ENCODE peak calls at places on chromosomes 13 and 19, in ten cellular contexts. G is glutamatergic neuron, O is PC-3, X is fibroblast of mammary gland, P is H9, H is Peyer's patch, J is body of pancreas, W is left ventricle myocardium inferior, T is neural crest cell, Y is adrenal gland. L is an unnamed sample.

GRCh38 chr13:75236774-75237173 is 245.2 kb downstream of the TBC1D4 start:
- DNase-seq in G (no peak), O (peak), X (peak), P (no peak), H (no peak), J (no peak), W (no peak), T (no peak), Y (no peak), L (no peak)

GRCh38 chr13:78596701-78597550 is 6.4 kb downstream of the POU4F1 start:
- DNase-seq in G (no peak), O (no peak), X (no peak), P (peak), H (no peak), J (no peak), W (no peak), T (no peak), Y (no peak), L (no peak)

GRCh38 chr19:13262450-13262849 is 112.2 kb downstream of the IER2 start:
- DNase-seq in G (no peak), O (peak), X (peak), P (no peak), H (no peak), J (peak), W (no peak), T (no peak), Y (peak), L (no peak)

GRCh38 chr19:57813919-57814504 is 701 bp downstream of the ZNF552 start:
- DNase-seq in G (no peak), O (peak), X (no peak), P (no peak), H (no peak), J (no peak), W (no peak), T (no peak), Y (no peak), L (no peak)

GRCh38 chr19:53394522-53394973 is 401 bp upstream of the ZNF765 start:
- DNase-seq in G (peak), O (peak), X (peak), P (peak), H (no peak), J (peak), W (peak), T (no peak), Y (peak), L (peak)

GRCh38 chr13:31614704-31615103 is 124.6 kb upstream of the RXFP2 start:
- DNase-seq in G (no peak), O (no peak), X (no peak), P (no peak), H (no peak), J (no peak), W (no peak), T (no peak), Y (no peak), L (no peak)

GRCh38 chr13:50685491-50685890 is 158.0 kb downstream of the DLEU7 start:
- DNase-seq in G (no peak), O (peak), X (peak), P (no peak), H (no peak), J (peak), W (peak), T (no peak), Y (peak), L (no peak)

GRCh38 chr19:12788682-12789097 is 2.6 kb upstream of the JUNB start:
- DNase-seq in G (peak), O (peak), X (peak), P (peak), H (peak), J (peak), W (peak), T (no peak), Y (peak), L (peak)

GRCh38 chr19:40609561-40610395 is 8.6 kb downstream of the LTBP4 start:
- DNase-seq in G (peak), O (no peak), X (peak), P (peak), H (peak), J (peak), W (peak), T (peak), Y (peak), L (peak)

GRCh38 chr13:31072041-31072440 is 89.7 kb downstream of the HSPH1 start:
- DNase-seq in G (no peak), O (no peak), X (peak), P (no peak), H (no peak), J (no peak), W (no peak), T (no peak), Y (no peak), L (no peak)

GRCh38 chr19:41872384-41872774 is 4.7 kb upstream of the CD79A start:
- DNase-seq in G (no peak), O (no peak), X (peak), P (no peak), H (no peak), J (no peak), W (no peak), T (no peak), Y (no peak), L (no peak)

GRCh38 chr19:41912899-41913475 is 15.3 kb downstream of the ERFL start:
- DNase-seq in G (peak), O (no peak), X (no peak), P (no peak), H (no peak), J (no peak), W (no peak), T (no peak), Y (no peak), L (peak)

GRCh38 chr13:51225034-51225433 is 2.8 kb downstream of the FAM124A start:
- DNase-seq in G (no peak), O (no peak), X (peak), P (no peak), H (no peak), J (no peak), W (no peak), T (no peak), Y (no peak), L (no peak)

GRCh38 chr19:13023666-13024065 is 28.4 kb downstream of the NFIX start:
- DNase-seq in G (no peak), O (peak), X (no peak), P (no peak), H (no peak), J (no peak), W (no peak), T (no peak), Y (no peak), L (no peak)

GRCh38 chr13:52411629-52412028 is 5.7 kb upstream of the THSD1 start:
- DNase-seq in G (no peak), O (peak), X (peak), P (no peak), H (no peak), J (no peak), W (no peak), T (no peak), Y (no peak), L (no peak)

GRCh38 chr13:100244431-100244830 is 155.5 kb downstream of the PCCA start:
- DNase-seq in G (no peak), O (no peak), X (no peak), P (no peak), H (no peak), J (no peak), W (no peak), T (no peak), Y (no peak), L (no peak)

GRCh38 chr13:101569807-101570206 is 117.3 kb downstream of the ITGBL1 start:
- DNase-seq in G (no peak), O (peak), X (no peak), P (no peak), H (no peak), J (no peak), W (no peak), T (no peak), Y (no peak), L (no peak)

GRCh38 chr13:79837741-79838450 is 356.9 kb downstream of the NDFIP2 start:
- DNase-seq in G (no peak), O (peak), X (peak), P (no peak), H (no peak), J (no peak), W (no peak), T (no peak), Y (no peak), L (no peak)

GRCh38 chr19:5697890-5698634 is 8.0 kb downstream of the RPL36 start:
- DNase-seq in G (peak), O (no peak), X (no peak), P (no peak), H (no peak), J (no peak), W (no peak), T (no peak), Y (no peak), L (no peak)

GRCh38 chr19:53898680-53899341 is 10.3 kb upstream of the CACNG7 start:
- DNase-seq in G (peak), O (no peak), X (no peak), P (peak), H (no peak), J (no peak), W (no peak), T (no peak), Y (no peak), L (peak)

GRCh38 chr13:75963318-75963717 is 327.2 kb downstream of the LMO7 start:
- DNase-seq in G (no peak), O (peak), X (peak), P (no peak), H (no peak), J (no peak), W (no peak), T (no peak), Y (no peak), L (no peak)

GRCh38 chr19:16612631-16613030 is 15.4 kb downstream of the MED26 start:
- DNase-seq in G (no peak), O (no peak), X (peak), P (no peak), H (no peak), J (no peak), W (no peak), T (no peak), Y (no peak), L (no peak)

GRCh38 chr13:95924389-95924994 is 128.7 kb downstream of the UGGT2 start:
- DNase-seq in G (no peak), O (peak), X (peak), P (no peak), H (no peak), J (no peak), W (no peak), T (no peak), Y (peak), L (no peak)

GRCh38 chr13:73849292-73849691 is 284.9 kb downstream of the KLF12 start:
- DNase-seq in G (no peak), O (peak), X (peak), P (peak), H (no peak), J (peak), W (no peak), T (no peak), Y (no peak), L (no peak)

GRCh38 chr13:50892162-50892944 is 17.2 kb upstream of the RNASEH2B start:
- DNase-seq in G (peak), O (no peak), X (no peak), P (no peak), H (no peak), J (no peak), W (no peak), T (no peak), Y (no peak), L (no peak)

GRCh38 chr13:105193026-105193425 is 1342.4 kb downstream of the EFNB2 start:
- DNase-seq in G (no peak), O (no peak), X (no peak), P (no peak), H (no peak), J (no peak), W (no peak), T (no peak), Y (no peak), L (no peak)

GRCh38 chr13:95524270-95524901 is 28.1 kb upstream of the CLDN10 start:
- DNase-seq in G (no peak), O (peak), X (peak), P (no peak), H (no peak), J (no peak), W (no peak), T (no peak), Y (no peak), L (no peak)

GRCh38 chr19:33064778-33065550 is at the start of gene RHPN2:
- DNase-seq in G (peak), O (peak), X (peak), P (peak), H (peak), J (peak), W (peak), T (peak), Y (peak), L (peak)

GRCh38 chr19:56611288-56611687 is 16.2 kb downstream of the ZNF71 start:
- DNase-seq in G (no peak), O (no peak), X (no peak), P (no peak), H (no peak), J (no peak), W (no peak), T (no peak), Y (no peak), L (no peak)

GRCh38 chr19:35471946-35472345 is 18.3 kb downstream of the KRTDAP start:
- DNase-seq in G (no peak), O (no peak), X (no peak), P (no peak), H (no peak), J (no peak), W (no peak), T (no peak), Y (no peak), L (no peak)

GRCh38 chr13:25085125-25085742 is 10.7 kb upstream of the PABPC3 start:
- DNase-seq in G (peak), O (peak), X (peak), P (peak), H (no peak), J (peak), W (no peak), T (peak), Y (peak), L (peak)

GRCh38 chr19:40716031-40716654 is 543 bp downstream of the COQ8B start:
- DNase-seq in G (no peak), O (peak), X (peak), P (peak), H (peak), J (no peak), W (no peak), T (no peak), Y (peak), L (no peak)

GRCh38 chr13:111005808-111006494 is 91.1 kb upstream of the ANKRD10 start:
- DNase-seq in G (no peak), O (no peak), X (peak), P (no peak), H (no peak), J (peak), W (peak), T (no peak), Y (peak), L (peak)

GRCh38 chr13:114077938-114078335 is 54.5 kb downstream of the RASA3 start:
- DNase-seq in G (peak), O (no peak), X (peak), P (no peak), H (peak), J (no peak), W (no peak), T (no peak), Y (no peak), L (peak)

GRCh38 chr13:111505175-111505777 is 184.8 kb downstream of the TEX29 start:
- DNase-seq in G (peak), O (peak), X (no peak), P (peak), H (no peak), J (no peak), W (no peak), T (peak), Y (no peak), L (peak)

GRCh38 chr13:70849267-70849666 is 741.0 kb upstream of the KLHL1 start:
- DNase-seq in G (no peak), O (peak), X (no peak), P (no peak), H (no peak), J (no peak), W (no peak), T (no peak), Y (no peak), L (no peak)

GRCh38 chr19:45999653-46000121 is 4.4 kb downstream of the CCDC61 start:
- DNase-seq in G (peak), O (no peak), X (peak), P (peak), H (no peak), J (no peak), W (no peak), T (no peak), Y (no peak), L (peak)

GRCh38 chr13:22800726-22801401 is 379.9 kb upstream of the SGCG start:
- DNase-seq in G (no peak), O (no peak), X (peak), P (no peak), H (no peak), J (peak), W (peak), T (no peak), Y (peak), L (no peak)

GRCh38 chr13:45362939-45363338 is 22.0 kb upstream of the TPT1 start:
- DNase-seq in G (no peak), O (no peak), X (no peak), P (peak), H (no peak), J (no peak), W (no peak), T (no peak), Y (no peak), L (no peak)
- TF ChIP-seq CTCF in G (no peak), O (no peak), X (no peak), P (peak), H (no peak), J (no peak), W (no peak), T (no peak), Y (no peak), L (no peak)

GRCh38 chr13:97743946-97744345 is 209.5 kb upstream of the IPO5 start:
- DNase-seq in G (no peak), O (no peak), X (peak), P (no peak), H (no peak), J (no peak), W (no peak), T (no peak), Y (no peak), L (no peak)

GRCh38 chr13:97753942-97754670 is 199.4 kb upstream of the IPO5 start:
- DNase-seq in G (no peak), O (no peak), X (no peak), P (peak), H (no peak), J (no peak), W (no peak), T (no peak), Y (no peak), L (no peak)

GRCh38 chr13:97753269-97753668 is 200.2 kb upstream of the IPO5 start:
- DNase-seq in G (no peak), O (no peak), X (no peak), P (no peak), H (no peak), J (no peak), W (no peak), T (no peak), Y (no peak), L (no peak)

GRCh38 chr13:97751477-97751876 is 202.0 kb upstream of the IPO5 start:
- DNase-seq in G (no peak), O (no peak), X (no peak), P (no peak), H (no peak), J (no peak), W (no peak), T (no peak), Y (no peak), L (no peak)

GRCh38 chr13:97749174-97749573 is 204.3 kb upstream of the IPO5 start:
- DNase-seq in G (no peak), O (peak), X (peak), P (no peak), H (no peak), J (no peak), W (no peak), T (no peak), Y (no peak), L (no peak)
- TF ChIP-seq CTCF in G (no peak), O (peak), X (peak), P (peak), H (no peak), J (no peak), W (no peak), T (no peak), Y (no peak), L (no peak)

DNA sequence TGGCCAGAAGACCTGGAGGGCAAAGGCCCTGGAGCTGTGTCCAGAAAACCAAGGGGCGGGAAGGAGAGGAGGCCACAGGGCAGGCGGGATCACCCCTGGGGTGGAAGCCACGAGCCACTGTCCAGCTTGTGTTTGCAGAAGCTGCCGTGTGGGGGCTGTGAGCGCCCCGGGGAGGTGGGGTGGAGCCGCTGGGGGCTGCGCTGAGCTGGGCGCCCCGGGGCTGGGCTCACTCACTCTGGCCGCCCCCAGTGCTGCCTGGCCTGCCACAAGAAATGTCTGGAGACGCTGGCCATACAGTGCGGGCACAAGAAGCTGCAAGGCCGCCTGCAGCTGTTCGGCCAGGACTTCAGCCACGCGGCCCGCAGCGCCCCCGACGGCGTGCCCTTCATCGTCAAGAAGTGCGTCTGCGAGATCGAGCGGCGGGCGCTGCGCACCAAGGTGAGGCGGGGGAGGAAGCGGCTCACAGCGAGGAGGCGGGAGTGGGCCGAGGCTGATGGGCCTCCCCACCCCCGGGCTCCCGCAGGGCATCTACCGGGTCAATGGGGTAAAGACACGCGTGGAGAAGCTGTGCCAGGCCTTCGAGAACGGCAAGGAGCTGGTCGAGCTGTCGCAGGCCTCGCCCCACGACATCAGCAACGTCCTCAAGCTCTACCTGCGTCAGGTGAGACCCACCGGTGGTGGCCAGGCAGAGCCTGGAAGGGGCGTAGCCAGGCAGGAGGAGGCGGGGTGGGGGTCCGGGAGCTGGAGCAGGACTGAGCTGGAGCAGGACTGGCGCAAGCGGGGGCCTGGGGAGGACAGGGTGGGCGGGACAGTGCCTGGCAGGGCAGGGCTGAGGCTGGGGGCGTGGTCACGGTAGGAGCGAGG is 13.6 kb downstream of the POLR2E start:
- DNase-seq in G (no peak), O (no peak), X (no peak), P (no peak), H (no peak), J (no peak), W (no peak), T (no peak), Y (no peak), L (no peak)
- TF ChIP-seq CTCF in G (no peak), O (no peak), X (no peak), P (peak), H (no peak), J (no peak), W (no peak), T (peak), Y (no peak), L (no peak)

GRCh38 chr13:26257049-26257448 is 3.1 kb downstream of the CDK8 start:
- DNase-seq in G (no peak), O (no peak), X (no peak), P (no peak), H (no peak), J (no peak), W (no peak), T (no peak), Y (no peak), L (no peak)

GRCh38 chr13:26255717-26256277 is 1.9 kb downstream of the CDK8 start:
- DNase-seq in G (no peak), O (peak), X (peak), P (no peak), H (no peak), J (no peak), W (no peak), T (no peak), Y (no peak), L (no peak)

GRCh38 chr13:26253262-26253786 is 605 bp upstream of the CDK8 start:
- DNase-seq in G (no peak), O (no peak), X (no peak), P (no peak), H (no peak), J (no peak), W (no peak), T (no peak), Y (no peak), L (no peak)

GRCh38 chr13:26253787-26254582 is at the start of gene CDK8:
- DNase-seq in G (peak), O (peak), X (peak), P (peak), H (peak), J (peak), W (peak), T (peak), Y (peak), L (peak)

GRCh38 chr13:26254583-26255102 is 714 bp downstream of the CDK8 start:
- DNase-seq in G (peak), O (peak), X (peak), P (peak), H (peak), J (peak), W (peak), T (peak), Y (peak), L (peak)
- TF ChIP-seq CTCF in G (no peak), O (no peak), X (no peak), P (no peak), H (peak), J (no peak), W (no peak), T (peak), Y (no peak), L (no peak)

L was measured in nephron progenitor cell.